ENCODE peak calls at places on chromosome 7, in five cellular contexts. B, H, N, Z and K are unnamed samples.

GRCh38 chr7:91852263-91852741 is 28.2 kb downstream of the MTERF1 start:
- DNase-seq in Z (no peak), H (no peak), N (no peak), B (no peak), K (no peak)

GRCh38 chr7:49790209-49790608 is 16.8 kb downstream of the VWC2 start:
- DNase-seq in N (no peak), B (no peak), Z (no peak), H (no peak), K (no peak)

GRCh38 chr7:114889646-114890285 is 32.1 kb upstream of the MDFIC start:
- DNase-seq in B (peak; percentile 10), H (no peak), Z (peak; percentile 97), N (no peak), K (no peak)

GRCh38 chr7:138008588-138009349 is 6.9 kb upstream of the CREB3L2 start:
- DNase-seq in N (no peak), H (peak; percentile 10), B (peak; percentile 27), Z (no peak), K (no peak)

GRCh38 chr7:103094102-103094501 is 19.2 kb downstream of the ARMC10 start:
- DNase-seq in N (no peak), Z (no peak), B (no peak), H (no peak), K (peak; percentile 58)

GRCh38 chr7:158312789-158313188 is 274.8 kb downstream of the PTPRN2 start:
- DNase-seq in B (no peak), N (no peak), H (no peak), Z (no peak), K (no peak)

GRCh38 chr7:17274551-17275245 is 23.8 kb upstream of the AHR start:
- DNase-seq in Z (no peak), B (no peak), N (no peak), H (no peak), K (no peak)

GRCh38 chr7:50497068-50497642 is 47.0 kb upstream of the FIGNL1 start:
- DNase-seq in N (no peak), H (no peak), Z (peak; percentile 11), B (peak; percentile 59), K (no peak)

GRCh38 chr7:70178787-70179186 is 580.5 kb downstream of the AUTS2 start:
- DNase-seq in Z (no peak), N (no peak), H (no peak), B (peak; percentile 86), K (no peak)

GRCh38 chr7:98119257-98119918 is 12.7 kb downstream of the LMTK2 start:
- DNase-seq in Z (peak; percentile 29), B (no peak), N (no peak), H (no peak), K (no peak)

GRCh38 chr7:91383186-91383585 is 119.0 kb downstream of the FZD1 start:
- DNase-seq in N (no peak), H (no peak), B (no peak), Z (peak; percentile 54), K (no peak)

GRCh38 chr7:112143567-112143966 is 62.6 kb downstream of the DOCK4 start:
- DNase-seq in Z (peak; percentile 82), N (no peak), H (no peak), B (no peak), K (no peak)

GRCh38 chr7:105245398-105246099 is 143.2 kb downstream of the SRPK2 start:
- DNase-seq in B (no peak), N (no peak), Z (no peak), H (no peak), K (no peak)

GRCh38 chr7:87199241-87199640 is 20.3 kb downstream of the TMEM243 start:
- DNase-seq in N (no peak), H (no peak), Z (no peak), B (no peak), K (no peak)